ENCODE peak calls at places on chromosome 7, in four cellular contexts. One of them, this sample, is unnamed.

GRCh38 chr7:78301361-78301760 is 502.8 kb downstream of the PHTF2 start:
- DNase-seq in stomach: no peak
- DNase-seq in IMR-90: peak
- DNase-seq in heart left ventricle: no peak
- DNase-seq in this sample: no peak

GRCh38 chr7:51210766-51211165 is 105.8 kb downstream of the COBL start:
- DNase-seq in IMR-90: no peak
- DNase-seq in heart left ventricle: no peak
- DNase-seq in stomach: no peak
- DNase-seq in this sample: no peak

GRCh38 chr7:141891338-141891737 is 24.9 kb upstream of the OR9A4 start:
- DNase-seq in stomach: no peak
- DNase-seq in IMR-90: no peak
- DNase-seq in heart left ventricle: no peak
- DNase-seq in this sample: no peak

GRCh38 chr7:47672966-47673365 is 91.1 kb upstream of the TNS3 start:
- DNase-seq in IMR-90: no peak
- DNase-seq in stomach: no peak
- DNase-seq in heart left ventricle: no peak
- DNase-seq in this sample: no peak

GRCh38 chr7:107687656-107688055 is 27.0 kb downstream of the SLC26A4 start:
- DNase-seq in IMR-90: peak
- DNase-seq in stomach: no peak
- DNase-seq in heart left ventricle: no peak
- DNase-seq in this sample: no peak

GRCh38 chr7:139763330-139763729 is 14.5 kb downstream of the HIPK2 start:
- DNase-seq in stomach: no peak
- DNase-seq in IMR-90: no peak
- DNase-seq in heart left ventricle: no peak
- DNase-seq in this sample: no peak

GRCh38 chr7:45923290-45923689 is 2.2 kb upstream of the IGFBP3 start:
- DNase-seq in IMR-90: peak
- DNase-seq in stomach: peak
- DNase-seq in heart left ventricle: peak
- DNase-seq in this sample: peak

GRCh38 chr7:611281-611810 is 91.7 kb upstream of the PDGFA start:
- DNase-seq in IMR-90: no peak
- DNase-seq in heart left ventricle: no peak
- DNase-seq in stomach: no peak
- DNase-seq in this sample: no peak

GRCh38 chr7:93944673-93945072 is 23.1 kb downstream of the GNG11 start:
- DNase-seq in stomach: no peak
- DNase-seq in IMR-90: peak
- DNase-seq in heart left ventricle: no peak
- DNase-seq in this sample: no peak

GRCh38 chr7:30135271-30135550 is 425 bp downstream of the MTURN start:
- DNase-seq in stomach: no peak
- DNase-seq in heart left ventricle: no peak
- DNase-seq in IMR-90: no peak
- DNase-seq in this sample: no peak

GRCh38 chr7:30136743-30137485 is 2.1 kb downstream of the MTURN start:
- DNase-seq in heart left ventricle: no peak
- DNase-seq in IMR-90: no peak
- DNase-seq in stomach: no peak
- DNase-seq in this sample: no peak

GRCh38 chr7:30134523-30135270 is at the start of gene MTURN:
- DNase-seq in stomach: peak
- DNase-seq in heart left ventricle: peak
- DNase-seq in IMR-90: peak
- DNase-seq in this sample: peak

GRCh38 chr7:30136339-30136738 is 1.6 kb downstream of the MTURN start:
- DNase-seq in heart left ventricle: no peak
- DNase-seq in IMR-90: no peak
- DNase-seq in stomach: no peak
- DNase-seq in this sample: no peak

GRCh38 chr7:30135551-30136271 is 925 bp downstream of the MTURN start:
- DNase-seq in heart left ventricle: peak
- DNase-seq in IMR-90: peak
- DNase-seq in stomach: peak
- DNase-seq in this sample: peak
- TF ChIP-seq POLR2A in heart left ventricle: no peak
- TF ChIP-seq POLR2A in IMR-90: no peak
- TF ChIP-seq POLR2A in stomach: no peak
- TF ChIP-seq POLR2A in this sample: no peak

DNA sequence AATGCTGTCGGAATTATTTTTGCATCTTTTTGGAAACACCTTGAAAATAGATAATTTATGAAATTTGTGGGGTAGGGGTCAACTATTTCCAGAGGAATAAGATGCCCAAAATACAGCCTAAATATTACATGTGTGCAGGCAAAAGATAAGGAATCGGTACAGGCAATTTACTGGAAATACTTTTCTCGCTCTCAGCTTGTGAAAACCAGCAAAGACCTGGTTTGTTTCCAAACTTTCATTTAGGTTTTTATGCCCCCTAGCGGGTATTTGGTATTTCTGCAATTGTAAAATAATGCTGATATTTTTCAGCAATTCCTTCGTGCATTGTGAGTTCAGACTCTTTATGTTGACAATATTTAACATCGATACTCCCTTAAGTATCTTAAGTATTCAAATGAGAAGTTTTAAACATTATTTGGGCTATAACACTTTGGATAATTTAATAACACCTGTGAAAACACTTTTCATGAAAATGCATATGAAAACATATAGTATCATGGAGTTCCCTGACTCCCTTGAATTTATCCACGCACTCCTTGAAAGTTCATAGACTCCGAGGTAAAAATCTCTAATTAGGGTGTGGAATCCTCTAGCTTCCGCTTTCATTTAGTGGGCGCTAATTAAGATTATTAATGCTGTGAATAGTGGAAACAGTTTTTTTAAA is 132.4 kb downstream of the TSPAN12 start:
- DNase-seq in heart left ventricle: no peak
- DNase-seq in stomach: no peak
- DNase-seq in IMR-90: peak
- DNase-seq in this sample: no peak
- TF ChIP-seq CTCF in heart left ventricle: peak
- TF ChIP-seq CTCF in stomach: no peak
- TF ChIP-seq CTCF in IMR-90: peak
- TF ChIP-seq CTCF in this sample: peak

GRCh38 chr7:2819954-2820397 is 24.1 kb downstream of the GNA12 start:
- DNase-seq in IMR-90: no peak
- DNase-seq in stomach: no peak
- DNase-seq in heart left ventricle: no peak
- DNase-seq in this sample: no peak

GRCh38 chr7:2823124-2823523 is 21.0 kb downstream of the GNA12 start:
- DNase-seq in heart left ventricle: no peak
- DNase-seq in IMR-90: no peak
- DNase-seq in stomach: no peak
- DNase-seq in this sample: peak

GRCh38 chr7:2820508-2820934 is 23.6 kb downstream of the GNA12 start:
- DNase-seq in heart left ventricle: peak
- DNase-seq in stomach: peak
- DNase-seq in IMR-90: peak
- DNase-seq in this sample: peak

GRCh38 chr7:2821161-2821841 is 22.8 kb downstream of the GNA12 start:
- DNase-seq in stomach: no peak
- DNase-seq in IMR-90: peak
- DNase-seq in heart left ventricle: no peak
- DNase-seq in this sample: no peak

DNA sequence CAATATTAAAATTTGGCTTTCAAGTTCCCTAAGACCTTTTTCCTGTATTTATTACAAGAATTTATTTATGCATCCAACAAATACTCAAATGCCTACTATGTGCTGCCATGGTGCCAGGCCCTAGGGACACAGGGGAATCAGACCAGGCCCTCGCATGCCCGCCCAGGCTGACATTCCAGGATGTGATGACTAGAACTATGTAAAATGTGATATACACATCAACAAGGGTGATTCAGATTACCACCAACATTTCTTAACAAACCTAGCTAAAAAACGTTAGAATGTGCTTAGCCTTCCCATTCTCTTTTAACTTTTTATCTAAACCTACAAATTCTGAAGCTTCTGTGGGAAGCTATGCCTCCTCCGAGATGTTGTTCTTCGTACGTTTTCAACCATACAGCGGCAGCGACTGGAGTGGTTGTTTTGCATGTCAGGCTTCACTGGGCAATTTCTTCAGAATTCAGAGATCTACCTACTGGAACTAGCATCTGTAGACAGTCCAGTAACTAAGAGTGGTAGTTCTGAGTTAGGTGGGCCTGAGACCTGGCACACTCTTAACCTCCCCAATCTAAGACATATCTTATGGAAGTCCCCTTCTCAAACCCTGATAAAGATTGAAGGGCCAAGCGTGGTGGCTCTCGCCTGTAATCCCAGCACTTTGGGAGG is 22.1 kb downstream of the GNA12 start:
- DNase-seq in stomach: no peak
- DNase-seq in IMR-90: peak
- DNase-seq in heart left ventricle: no peak
- DNase-seq in this sample: no peak
- H3K27ac ChIP-seq in stomach: no peak
- H3K27ac ChIP-seq in IMR-90: peak
- H3K27ac ChIP-seq in heart left ventricle: no peak
- H3K27ac ChIP-seq in this sample: peak

DNA sequence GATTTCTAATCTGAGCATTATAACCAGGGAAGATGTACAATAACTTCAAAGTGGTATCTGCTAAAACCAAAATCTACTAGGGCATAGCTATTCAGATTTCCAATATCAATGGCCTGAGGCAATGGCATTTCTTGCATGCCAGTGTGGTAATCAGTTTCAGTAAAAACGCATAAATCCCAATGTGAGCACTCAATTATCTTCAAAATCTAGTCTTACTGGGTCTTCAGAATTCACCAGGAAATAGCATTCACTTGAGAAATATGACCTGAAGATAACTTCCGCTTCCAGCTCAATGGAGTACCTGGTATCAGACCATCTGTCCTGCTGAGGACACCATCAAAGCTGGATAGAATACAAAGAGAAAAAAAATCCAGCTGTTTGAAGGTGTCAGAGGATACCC is 72.4 kb downstream of the TRIL start:
- DNase-seq in stomach: no peak
- DNase-seq in IMR-90: no peak
- DNase-seq in heart left ventricle: no peak
- DNase-seq in this sample: no peak
- TF ChIP-seq POLR2A in stomach: no peak
- TF ChIP-seq POLR2A in IMR-90: no peak
- TF ChIP-seq POLR2A in heart left ventricle: no peak
- TF ChIP-seq POLR2A in this sample: no peak

GRCh38 chr7:144653449-144653848 is 182.4 kb downstream of the TPK1 start:
- DNase-seq in heart left ventricle: no peak
- DNase-seq in stomach: no peak
- DNase-seq in IMR-90: no peak
- DNase-seq in this sample: no peak

GRCh38 chr7:144659211-144659610 is 176.6 kb downstream of the TPK1 start:
- DNase-seq in IMR-90: no peak
- DNase-seq in heart left ventricle: no peak
- DNase-seq in stomach: no peak
- DNase-seq in this sample: no peak

GRCh38 chr7:144656960-144657359 is 178.9 kb downstream of the TPK1 start:
- DNase-seq in stomach: no peak
- DNase-seq in heart left ventricle: no peak
- DNase-seq in IMR-90: no peak
- DNase-seq in this sample: no peak
- TF ChIP-seq CTCF in stomach: no peak
- TF ChIP-seq CTCF in heart left ventricle: no peak
- TF ChIP-seq CTCF in IMR-90: no peak
- TF ChIP-seq CTCF in this sample: no peak

GRCh38 chr7:151779255-151779654 is 97.7 kb downstream of the PRKAG2 start:
- DNase-seq in heart left ventricle: no peak
- DNase-seq in IMR-90: no peak
- DNase-seq in stomach: no peak
- DNase-seq in this sample: no peak
- H3K27ac ChIP-seq in heart left ventricle: no peak
- H3K27ac ChIP-seq in IMR-90: no peak
- H3K27ac ChIP-seq in stomach: no peak
- H3K27ac ChIP-seq in this sample: no peak

GRCh38 chr7:44197487-44197886 is 3.3 kb upstream of the YKT6 start:
- DNase-seq in heart left ventricle: no peak
- DNase-seq in IMR-90: no peak
- DNase-seq in stomach: no peak
- DNase-seq in this sample: no peak

GRCh38 chr7:44196450-44196872 is 4.3 kb upstream of the YKT6 start:
- DNase-seq in IMR-90: peak
- DNase-seq in stomach: no peak
- DNase-seq in heart left ventricle: no peak
- DNase-seq in this sample: peak

GRCh38 chr7:44201813-44202212 is 1.0 kb downstream of the YKT6 start:
- DNase-seq in IMR-90: peak
- DNase-seq in heart left ventricle: no peak
- DNase-seq in stomach: no peak
- DNase-seq in this sample: no peak

GRCh38 chr7:44195901-44196300 is 4.9 kb upstream of the YKT6 start:
- DNase-seq in IMR-90: peak
- DNase-seq in heart left ventricle: no peak
- DNase-seq in stomach: no peak
- DNase-seq in this sample: no peak

DNA sequence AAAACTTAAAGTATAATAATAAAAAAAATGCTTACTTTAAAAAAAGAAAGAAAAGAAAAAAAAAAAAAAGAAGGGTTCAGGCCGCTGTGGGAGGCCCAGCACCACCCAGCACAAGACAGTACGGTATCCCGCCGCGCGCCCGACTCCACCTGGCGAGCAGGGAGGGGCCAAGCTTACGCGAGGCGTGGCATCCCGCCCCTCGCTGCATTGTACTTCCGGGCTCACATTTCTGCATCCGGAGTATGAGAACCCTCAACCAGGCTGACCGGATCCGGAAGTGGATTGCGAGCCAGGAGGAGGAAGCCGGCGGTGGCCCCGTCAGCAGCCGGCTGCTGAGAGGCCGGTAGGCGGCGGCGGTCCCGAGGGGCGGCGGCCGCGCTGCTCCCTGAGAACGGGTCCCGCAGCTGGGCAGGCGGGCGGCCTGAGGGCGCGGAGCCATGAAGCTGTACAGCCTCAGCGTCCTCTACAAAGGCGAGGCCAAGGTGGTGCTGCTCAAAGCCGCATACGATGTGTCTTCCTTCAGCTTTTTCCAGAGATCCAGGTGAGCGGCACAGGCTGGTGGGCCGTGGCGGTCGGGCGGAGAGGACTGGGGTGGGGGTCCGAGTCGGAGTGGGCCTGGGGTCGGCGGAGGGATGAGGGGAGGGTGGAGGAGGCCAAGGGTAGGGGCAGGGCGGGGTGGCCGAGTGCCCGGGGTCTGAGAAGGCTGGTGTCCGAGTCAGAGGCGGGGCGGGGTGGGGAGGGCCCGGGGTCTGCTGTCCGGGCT is at the start of gene YKT6:
- DNase-seq in stomach: peak
- DNase-seq in IMR-90: peak
- DNase-seq in heart left ventricle: peak
- DNase-seq in this sample: peak
- TF ChIP-seq POLR2A in stomach: no peak
- TF ChIP-seq POLR2A in IMR-90: peak
- TF ChIP-seq POLR2A in heart left ventricle: no peak
- TF ChIP-seq POLR2A in this sample: no peak